ENCODE peak calls at places on chromosome 2, in four cellular contexts. C is stimulated activated CD4-positive, alpha-beta T cell treated with anti-CD3 and anti-CD28 coated beads, Interleukin-1b, Interleukin-23, amount 100 ng/mL, for 24 hours; H is NCI-H1092; U is HuH-7.5. T is an unnamed sample.

GRCh38 chr2:46984642-46985476 is 69.3 kb upstream of the MCFD2 start:
- DNase-seq in H (no peak), U (no peak), C (no peak), T (peak)

GRCh38 chr2:231655494-231656408 is 52.6 kb upstream of the PTMA start:
- DNase-seq in U (no peak), C (no peak), H (no peak), T (no peak)

GRCh38 chr2:28619213-28620196 is 123.6 kb downstream of the PLB1 start:
- DNase-seq in U (no peak), C (no peak), H (no peak), T (no peak)

GRCh38 chr2:151437630-151438029 is 27.9 kb downstream of the RIF1 start:
- DNase-seq in H (no peak), U (no peak), C (no peak), T (no peak)

GRCh38 chr2:72103690-72104089 is 44.0 kb downstream of the CYP26B1 start:
- DNase-seq in C (no peak), U (no peak), H (no peak), T (no peak)

GRCh38 chr2:54904836-54905235 is 145.4 kb downstream of the RTN4 start:
- DNase-seq in C (no peak), U (peak), H (no peak), T (peak)

GRCh38 chr2:144358979-144359541 is 160.9 kb downstream of the ZEB2 start:
- DNase-seq in U (no peak), H (no peak), C (no peak), T (no peak)

GRCh38 chr2:96353606-96354095 is 18.1 kb downstream of the NCAPH start:
- DNase-seq in C (no peak), U (no peak), H (no peak), T (no peak)

GRCh38 chr2:191783416-191783815 is 63.5 kb downstream of the CAVIN2 start:
- DNase-seq in C (no peak), H (no peak), U (no peak), T (no peak)

T was measured in mucosa of gallbladder.